ENCODE peak calls at places on chromosomes 4 and X, in eight cellular contexts. One of them, this sample, is unnamed.

GRCh38 chr4:76208005-76208765 is 5.4 kb downstream of the SCARB2 start:
- DNase-seq in K562: peak; percentile 18
- DNase-seq in uterus: peak; percentile 87
- DNase-seq in HCT116: no peak
- DNase-seq in endothelial cell of umbilical vein: peak; percentile 97
- DNase-seq in A549: peak; percentile 63
- DNase-seq in ovary: peak; percentile 77
- DNase-seq in body of pancreas: peak; percentile 75
- DNase-seq in this sample: peak; percentile 73

GRCh38 chr4:123524958-123525628 is 128.5 kb downstream of the SPRY1 start:
- DNase-seq in endothelial cell of umbilical vein: no peak
- DNase-seq in ovary: no peak
- DNase-seq in uterus: no peak
- DNase-seq in K562: no peak
- DNase-seq in body of pancreas: no peak
- DNase-seq in A549: peak; percentile 26
- DNase-seq in HCT116: no peak
- DNase-seq in this sample: no peak

GRCh38 chrX:46398874-46399273 is 146.3 kb downstream of the ZNF674 start:
- DNase-seq in uterus: no peak
- DNase-seq in ovary: no peak
- DNase-seq in A549: no peak
- DNase-seq in K562: no peak
- DNase-seq in body of pancreas: no peak
- DNase-seq in HCT116: no peak
- DNase-seq in endothelial cell of umbilical vein: no peak
- DNase-seq in this sample: no peak

GRCh38 chr4:15336410-15337184 is 91.2 kb upstream of the C1QTNF7 start:
- DNase-seq in HCT116: no peak
- DNase-seq in uterus: no peak
- DNase-seq in A549: no peak
- DNase-seq in endothelial cell of umbilical vein: no peak
- DNase-seq in body of pancreas: no peak
- DNase-seq in ovary: no peak
- DNase-seq in K562: no peak
- DNase-seq in this sample: no peak

GRCh38 chr4:152680988-152681731 is 1.4 kb upstream of the TMEM154 start:
- DNase-seq in K562: no peak
- DNase-seq in HCT116: no peak
- DNase-seq in endothelial cell of umbilical vein: peak; percentile 82
- DNase-seq in ovary: no peak
- DNase-seq in body of pancreas: no peak
- DNase-seq in uterus: no peak
- DNase-seq in A549: peak; percentile 38
- DNase-seq in this sample: no peak

GRCh38 chrX:47586043-47586787 is 4.0 kb downstream of the TIMP1 start:
- DNase-seq in K562: no peak
- DNase-seq in A549: no peak
- DNase-seq in HCT116: no peak
- DNase-seq in uterus: no peak
- DNase-seq in ovary: no peak
- DNase-seq in body of pancreas: no peak
- DNase-seq in endothelial cell of umbilical vein: no peak
- DNase-seq in this sample: no peak

GRCh38 chr4:129999156-129999555 is 903.2 kb downstream of the C4orf33 start:
- DNase-seq in ovary: no peak
- DNase-seq in uterus: no peak
- DNase-seq in K562: no peak
- DNase-seq in A549: no peak
- DNase-seq in HCT116: no peak
- DNase-seq in endothelial cell of umbilical vein: no peak
- DNase-seq in body of pancreas: no peak
- DNase-seq in this sample: no peak

GRCh38 chr4:22616516-22616915 is 76.2 kb upstream of the GBA3 start:
- DNase-seq in A549: no peak
- DNase-seq in HCT116: no peak
- DNase-seq in endothelial cell of umbilical vein: no peak
- DNase-seq in K562: no peak
- DNase-seq in body of pancreas: no peak
- DNase-seq in uterus: no peak
- DNase-seq in ovary: no peak
- DNase-seq in this sample: no peak

GRCh38 chrX:20506739-20507138 is 240.0 kb upstream of the RPS6KA3 start:
- DNase-seq in ovary: no peak
- DNase-seq in A549: no peak
- DNase-seq in uterus: no peak
- DNase-seq in endothelial cell of umbilical vein: no peak
- DNase-seq in body of pancreas: no peak
- DNase-seq in HCT116: no peak
- DNase-seq in K562: no peak
- DNase-seq in this sample: no peak

GRCh38 chr4:46123872-46124755 is at the start of gene GABRG1:
- DNase-seq in endothelial cell of umbilical vein: no peak
- DNase-seq in HCT116: no peak
- DNase-seq in A549: no peak
- DNase-seq in K562: no peak
- DNase-seq in ovary: peak; percentile 15
- DNase-seq in uterus: no peak
- DNase-seq in body of pancreas: no peak
- DNase-seq in this sample: peak; percentile 26

GRCh38 chr4:126939401-126939800 is 693.4 kb upstream of the INTU start:
- DNase-seq in HCT116: no peak
- DNase-seq in K562: no peak
- DNase-seq in endothelial cell of umbilical vein: no peak
- DNase-seq in A549: no peak
- DNase-seq in ovary: no peak
- DNase-seq in uterus: no peak
- DNase-seq in body of pancreas: no peak
- DNase-seq in this sample: no peak

GRCh38 chr4:108834787-108835384 is 72.0 kb upstream of the ETNPPL start:
- DNase-seq in endothelial cell of umbilical vein: peak; percentile 53
- DNase-seq in A549: peak; percentile 17
- DNase-seq in K562: peak; percentile 20
- DNase-seq in body of pancreas: no peak
- DNase-seq in HCT116: peak; percentile 4
- DNase-seq in uterus: no peak
- DNase-seq in ovary: no peak
- DNase-seq in this sample: no peak

GRCh38 chr4:16391196-16391595 is 164.9 kb upstream of the TAPT1 start:
- DNase-seq in K562: no peak
- DNase-seq in body of pancreas: no peak
- DNase-seq in endothelial cell of umbilical vein: no peak
- DNase-seq in HCT116: no peak
- DNase-seq in A549: no peak
- DNase-seq in ovary: no peak
- DNase-seq in uterus: no peak
- DNase-seq in this sample: no peak

GRCh38 chrX:134256684-134257083 is 19.7 kb downstream of the CCDC160 start:
- DNase-seq in uterus: no peak
- DNase-seq in endothelial cell of umbilical vein: no peak
- DNase-seq in K562: no peak
- DNase-seq in HCT116: no peak
- DNase-seq in ovary: no peak
- DNase-seq in body of pancreas: no peak
- DNase-seq in A549: no peak
- DNase-seq in this sample: no peak

GRCh38 chr4:37604464-37604863 is 81.7 kb downstream of the RELL1 start:
- DNase-seq in endothelial cell of umbilical vein: peak; percentile 28
- DNase-seq in uterus: no peak
- DNase-seq in A549: no peak
- DNase-seq in HCT116: peak; percentile 37
- DNase-seq in body of pancreas: no peak
- DNase-seq in K562: no peak
- DNase-seq in ovary: no peak
- DNase-seq in this sample: no peak

GRCh38 chr4:33658971-33659370 is 2585.3 kb downstream of the ARAP2 start:
- DNase-seq in HCT116: no peak
- DNase-seq in uterus: no peak
- DNase-seq in endothelial cell of umbilical vein: no peak
- DNase-seq in K562: no peak
- DNase-seq in body of pancreas: no peak
- DNase-seq in A549: no peak
- DNase-seq in ovary: no peak
- DNase-seq in this sample: no peak

GRCh38 chr4:72471816-72472215 is 97.2 kb downstream of the ADAMTS3 start:
- DNase-seq in endothelial cell of umbilical vein: no peak
- DNase-seq in uterus: no peak
- DNase-seq in body of pancreas: no peak
- DNase-seq in ovary: no peak
- DNase-seq in A549: no peak
- DNase-seq in K562: no peak
- DNase-seq in HCT116: no peak
- DNase-seq in this sample: no peak

GRCh38 chrX:18931972-18932371 is 51.9 kb downstream of the PHKA2 start:
- DNase-seq in HCT116: no peak
- DNase-seq in ovary: no peak
- DNase-seq in endothelial cell of umbilical vein: peak; percentile 16
- DNase-seq in K562: peak; percentile 6
- DNase-seq in A549: peak; percentile 35
- DNase-seq in body of pancreas: no peak
- DNase-seq in uterus: no peak
- DNase-seq in this sample: no peak

GRCh38 chr4:1862961-1863296 is 7.0 kb upstream of the LETM1 start:
- DNase-seq in HCT116: no peak
- DNase-seq in body of pancreas: no peak
- DNase-seq in ovary: no peak
- DNase-seq in uterus: no peak
- DNase-seq in K562: no peak
- DNase-seq in endothelial cell of umbilical vein: no peak
- DNase-seq in A549: no peak
- DNase-seq in this sample: no peak

GRCh38 chr4:184899261-184900134 is 73.7 kb upstream of the ACSL1 start:
- DNase-seq in HCT116: no peak
- DNase-seq in endothelial cell of umbilical vein: no peak
- DNase-seq in uterus: no peak
- DNase-seq in ovary: no peak
- DNase-seq in K562: no peak
- DNase-seq in body of pancreas: peak; percentile 61
- DNase-seq in A549: no peak
- DNase-seq in this sample: peak; percentile 65

GRCh38 chrX:109629310-109629709 is 4.3 kb upstream of the KCNE5 start:
- DNase-seq in body of pancreas: no peak
- DNase-seq in A549: no peak
- DNase-seq in K562: no peak
- DNase-seq in HCT116: no peak
- DNase-seq in ovary: no peak
- DNase-seq in uterus: no peak
- DNase-seq in endothelial cell of umbilical vein: peak; percentile 74
- DNase-seq in this sample: no peak

GRCh38 chr4:156830356-156830755 is 141.2 kb downstream of the PDGFC start:
- DNase-seq in K562: no peak
- DNase-seq in uterus: no peak
- DNase-seq in A549: no peak
- DNase-seq in body of pancreas: no peak
- DNase-seq in HCT116: no peak
- DNase-seq in ovary: no peak
- DNase-seq in endothelial cell of umbilical vein: no peak
- DNase-seq in this sample: no peak

GRCh38 chrX:119288890-119289393 is 52.9 kb downstream of the PGRMC1 start:
- DNase-seq in uterus: no peak
- DNase-seq in body of pancreas: no peak
- DNase-seq in A549: no peak
- DNase-seq in K562: no peak
- DNase-seq in HCT116: no peak
- DNase-seq in ovary: no peak
- DNase-seq in endothelial cell of umbilical vein: no peak
- DNase-seq in this sample: no peak

GRCh38 chrX:154827624-154828408 is 6.6 kb downstream of the SMIM9 start:
- DNase-seq in uterus: no peak
- DNase-seq in A549: no peak
- DNase-seq in K562: no peak
- DNase-seq in HCT116: no peak
- DNase-seq in endothelial cell of umbilical vein: no peak
- DNase-seq in ovary: no peak
- DNase-seq in body of pancreas: no peak
- DNase-seq in this sample: no peak
- TF ChIP-seq POLR2A in uterus: no peak
- TF ChIP-seq POLR2A in A549: no peak
- TF ChIP-seq POLR2A in K562: no peak
- TF ChIP-seq POLR2A in HCT116: no peak
- TF ChIP-seq POLR2A in endothelial cell of umbilical vein: no peak
- TF ChIP-seq POLR2A in ovary: no peak
- TF ChIP-seq POLR2A in body of pancreas: no peak
- TF ChIP-seq POLR2A in this sample: no peak

DNA sequence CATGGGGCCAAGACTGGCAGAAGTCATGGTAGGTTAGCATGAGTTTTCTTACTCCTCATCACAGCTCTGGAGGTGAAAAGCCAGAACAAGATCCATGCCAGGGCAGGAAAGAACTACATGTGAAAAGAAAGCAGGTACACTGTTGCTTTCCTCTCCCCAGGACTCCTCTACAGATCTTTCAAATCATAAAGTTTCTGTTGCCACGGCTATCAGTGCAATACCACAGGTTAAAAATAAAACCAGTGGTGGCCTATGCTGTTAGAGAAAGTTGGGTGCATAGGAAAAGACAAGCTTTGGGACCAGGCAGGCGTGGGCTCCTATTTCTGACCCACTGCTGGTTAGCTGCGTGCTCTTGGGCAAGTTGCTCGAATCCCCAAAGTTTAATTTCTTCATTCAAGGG is 81.4 kb downstream of the SH3RF1 start:
- DNase-seq in A549: no peak
- DNase-seq in body of pancreas: no peak
- DNase-seq in HCT116: no peak
- DNase-seq in uterus: no peak
- DNase-seq in endothelial cell of umbilical vein: no peak
- DNase-seq in ovary: no peak
- DNase-seq in K562: no peak
- DNase-seq in this sample: no peak
- TF ChIP-seq POLR2A in A549: no peak
- TF ChIP-seq POLR2A in body of pancreas: no peak
- TF ChIP-seq POLR2A in HCT116: no peak
- TF ChIP-seq POLR2A in uterus: no peak
- TF ChIP-seq POLR2A in endothelial cell of umbilical vein: no peak
- TF ChIP-seq POLR2A in ovary: no peak
- TF ChIP-seq POLR2A in K562: no peak
- TF ChIP-seq POLR2A in this sample: no peak

DNA sequence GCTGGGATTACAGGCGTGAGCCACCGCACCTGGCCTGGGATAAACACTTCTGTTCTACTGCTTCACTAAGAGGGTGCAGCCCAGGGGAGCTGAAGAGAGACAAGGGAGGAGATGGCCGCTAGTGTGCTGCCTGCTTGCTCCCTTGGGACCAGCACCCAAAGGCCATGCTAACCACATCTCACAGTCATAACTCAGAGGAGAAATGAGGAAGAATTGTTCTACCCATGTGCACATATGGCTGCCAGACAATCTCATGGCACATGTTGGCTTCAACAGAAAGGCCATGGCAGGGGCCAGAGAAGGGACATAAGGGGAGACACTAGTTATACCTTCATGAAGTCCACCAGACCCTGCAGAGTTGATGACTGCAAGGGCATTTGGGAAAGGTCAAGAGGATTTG is 22.4 kb downstream of the CLDN22 start:
- DNase-seq in endothelial cell of umbilical vein: no peak
- DNase-seq in body of pancreas: no peak
- DNase-seq in K562: no peak
- DNase-seq in ovary: no peak
- DNase-seq in A549: no peak
- DNase-seq in uterus: no peak
- DNase-seq in HCT116: no peak
- DNase-seq in this sample: no peak
- TF ChIP-seq POLR2A in endothelial cell of umbilical vein: no peak
- TF ChIP-seq POLR2A in body of pancreas: no peak
- TF ChIP-seq POLR2A in K562: no peak
- TF ChIP-seq POLR2A in ovary: no peak
- TF ChIP-seq POLR2A in A549: no peak
- TF ChIP-seq POLR2A in uterus: no peak
- TF ChIP-seq POLR2A in HCT116: no peak
- TF ChIP-seq POLR2A in this sample: no peak

GRCh38 chrX:149120459-149120858 is 384.6 kb downstream of the IDS start:
- DNase-seq in HCT116: no peak
- DNase-seq in ovary: no peak
- DNase-seq in body of pancreas: no peak
- DNase-seq in endothelial cell of umbilical vein: no peak
- DNase-seq in K562: no peak
- DNase-seq in uterus: no peak
- DNase-seq in A549: no peak
- DNase-seq in this sample: no peak
- TF ChIP-seq POLR2A in HCT116: no peak
- TF ChIP-seq POLR2A in ovary: no peak
- TF ChIP-seq POLR2A in body of pancreas: no peak
- TF ChIP-seq POLR2A in endothelial cell of umbilical vein: no peak
- TF ChIP-seq POLR2A in K562: no peak
- TF ChIP-seq POLR2A in uterus: no peak
- TF ChIP-seq POLR2A in A549: no peak
- TF ChIP-seq POLR2A in this sample: no peak

This sample was measured in thyroid gland.